ENCODE peak calls at places on chromosomes 5 and 9, in seven cellular contexts. V, Y, A, I, S, O and U are unnamed samples.

GRCh38 chr5:161676109-161676508 is 9.4 kb upstream of the GABRA6 start:
- DNase-seq in V (peak), Y (no peak), A (no peak), I (peak), S (peak), O (peak), U (peak)

GRCh38 chr9:132372177-132373095 is 17.6 kb upstream of the SETX start:
- DNase-seq in V (peak), Y (no peak), A (peak), I (peak), S (no peak), O (no peak), U (peak)

GRCh38 chr5:52043137-52043536 is 659.9 kb downstream of the ISL1 start:
- DNase-seq in V (no peak), Y (no peak), A (no peak), I (no peak), S (no peak), O (no peak), U (no peak)

GRCh38 chr5:155833282-155833681 is 493.7 kb upstream of the SGCD start:
- DNase-seq in V (no peak), Y (no peak), A (peak), I (no peak), S (peak), O (peak), U (no peak)

GRCh38 chr9:127838375-127839078 is 15.9 kb downstream of the ENG start:
- DNase-seq in V (peak), Y (no peak), A (peak), I (peak), S (no peak), O (no peak), U (no peak)

GRCh38 chr5:131223751-131224386 is 40.0 kb upstream of the CDC42SE2 start:
- DNase-seq in V (no peak), Y (no peak), A (no peak), I (no peak), S (no peak), O (no peak), U (no peak)

GRCh38 chr9:35835216-35835604 is 6.2 kb downstream of the TMEM8B start:
- DNase-seq in V (no peak), Y (no peak), A (peak), I (peak), S (peak), O (peak), U (no peak)

GRCh38 chr5:38765461-38765861 is 80.4 kb upstream of the OSMR start:
- DNase-seq in V (no peak), Y (no peak), A (no peak), I (no peak), S (no peak), O (no peak), U (no peak)

GRCh38 chr5:113047234-113047633 is 70.6 kb downstream of the DCP2 start:
- DNase-seq in V (peak), Y (peak), A (peak), I (peak), S (no peak), O (no peak), U (no peak)

GRCh38 chr9:129258823-129259301 is 80.8 kb upstream of the IER5L start:
- DNase-seq in V (no peak), Y (no peak), A (no peak), I (no peak), S (no peak), O (no peak), U (peak)
- TF ChIP-seq EZH2 in V (no peak), Y (no peak), A (no peak), I (no peak), S (no peak), O (no peak), U (no peak)

GRCh38 chr5:66807743-66808142 is 211.6 kb downstream of the MAST4 start:
- DNase-seq in V (peak), Y (peak), A (peak), I (peak), S (peak), O (peak), U (no peak)
- TF ChIP-seq EZH2phosphoT487 in V (no peak), Y (no peak), A (no peak), I (no peak), S (no peak), O (no peak), U (no peak)

DNA sequence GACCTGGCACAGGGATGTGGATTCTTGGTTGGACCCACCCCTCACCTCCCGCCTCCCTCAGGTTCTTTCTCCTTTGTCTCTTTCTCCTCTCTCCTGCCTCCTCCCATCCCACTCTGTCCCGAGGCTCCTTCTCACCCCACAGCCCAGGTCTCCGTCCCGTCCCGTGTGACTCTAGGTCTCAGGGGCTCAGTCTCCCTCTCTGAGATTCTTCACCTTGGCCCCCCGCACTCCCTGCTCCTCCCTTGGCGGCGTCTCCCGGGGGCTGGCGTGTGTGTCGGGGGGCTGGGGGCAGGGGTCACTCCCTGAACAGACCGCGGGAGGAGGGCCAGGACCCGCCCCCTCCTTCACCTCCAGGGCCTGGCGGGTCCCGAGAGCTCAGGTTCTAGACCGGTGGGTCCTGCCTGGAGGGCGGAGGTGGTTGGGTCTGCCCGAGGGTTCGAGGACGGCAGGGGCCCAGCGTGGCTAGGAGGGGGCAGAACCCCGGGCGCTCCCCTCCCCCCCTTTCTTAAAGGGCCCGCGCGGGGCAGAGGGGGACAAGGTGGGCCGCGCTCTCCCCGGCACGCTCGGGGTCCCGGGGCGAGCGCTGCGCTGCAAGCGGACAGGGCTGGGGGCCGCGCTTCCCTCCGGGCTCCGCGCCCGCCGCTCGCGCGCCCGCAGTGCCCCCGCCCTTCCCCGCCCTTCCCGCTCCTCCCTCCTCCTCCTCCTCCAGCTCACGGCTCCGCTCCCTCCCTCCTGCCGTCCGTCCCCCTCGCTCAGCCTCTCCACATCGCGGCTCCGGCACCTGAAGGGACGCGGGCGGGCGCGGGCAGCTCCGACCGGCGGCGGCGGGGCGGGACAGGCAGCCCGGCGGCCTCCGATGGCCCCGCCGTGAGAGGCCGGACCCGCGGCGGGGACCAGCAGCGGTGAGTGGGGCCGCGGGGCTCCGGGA is at the start of gene PSD2:
- DNase-seq in V (peak), Y (no peak), A (peak), I (no peak), S (peak), O (peak), U (peak)
- TF ChIP-seq EZH2 in V (peak), Y (no peak), A (no peak), I (peak), S (no peak), O (peak), U (peak)

GRCh38 chr9:14031015-14031414 is 282.9 kb downstream of the NFIB start:
- DNase-seq in V (peak), Y (no peak), A (peak), I (no peak), S (peak), O (peak), U (no peak)

GRCh38 chr9:14029811-14030210 is 284.1 kb downstream of the NFIB start:
- DNase-seq in V (no peak), Y (no peak), A (peak), I (no peak), S (no peak), O (no peak), U (no peak)

GRCh38 chr9:14031761-14032279 is 282.1 kb downstream of the NFIB start:
- DNase-seq in V (no peak), Y (no peak), A (no peak), I (no peak), S (no peak), O (no peak), U (no peak)

GRCh38 chr9:14030350-14030823 is 283.6 kb downstream of the NFIB start:
- DNase-seq in V (peak), Y (no peak), A (peak), I (peak), S (no peak), O (no peak), U (no peak)

GRCh38 chr9:14033067-14033466 is 280.9 kb downstream of the NFIB start:
- DNase-seq in V (no peak), Y (no peak), A (no peak), I (no peak), S (no peak), O (no peak), U (no peak)
- TF ChIP-seq EZH2phosphoT487 in V (no peak), Y (no peak), A (no peak), I (no peak), S (no peak), O (no peak), U (no peak)

GRCh38 chr5:3542158-3542557 is 53.5 kb upstream of the IRX1 start:
- DNase-seq in V (no peak), Y (no peak), A (no peak), I (peak), S (no peak), O (no peak), U (no peak)

GRCh38 chr5:3542769-3543168 is 52.9 kb upstream of the IRX1 start:
- DNase-seq in V (no peak), Y (no peak), A (no peak), I (no peak), S (no peak), O (no peak), U (no peak)

GRCh38 chr5:3537942-3538341 is 57.7 kb upstream of the IRX1 start:
- DNase-seq in V (no peak), Y (no peak), A (no peak), I (no peak), S (no peak), O (no peak), U (no peak)

GRCh38 chr5:3535414-3536211 is 60.0 kb upstream of the IRX1 start:
- DNase-seq in V (no peak), Y (no peak), A (no peak), I (no peak), S (no peak), O (no peak), U (no peak)

GRCh38 chr5:3538886-3539285 is 56.7 kb upstream of the IRX1 start:
- DNase-seq in V (no peak), Y (no peak), A (no peak), I (no peak), S (no peak), O (no peak), U (no peak)
- TF ChIP-seq EZH2 in V (no peak), Y (no peak), A (no peak), I (no peak), S (no peak), O (no peak), U (no peak)

GRCh38 chr5:67178085-67178484 is 18.5 kb downstream of the CD180 start:
- DNase-seq in V (no peak), Y (no peak), A (peak), I (peak), S (no peak), O (no peak), U (no peak)

GRCh38 chr5:67179695-67180302 is 16.8 kb downstream of the CD180 start:
- DNase-seq in V (no peak), Y (no peak), A (no peak), I (no peak), S (no peak), O (no peak), U (no peak)

GRCh38 chr5:67183859-67184258 is 12.7 kb downstream of the CD180 start:
- DNase-seq in V (no peak), Y (no peak), A (no peak), I (no peak), S (no peak), O (no peak), U (no peak)

GRCh38 chr5:67181648-67182218 is 14.9 kb downstream of the CD180 start:
- DNase-seq in V (no peak), Y (no peak), A (no peak), I (no peak), S (peak), O (peak), U (no peak)

GRCh38 chr5:67182406-67182805 is 14.2 kb downstream of the CD180 start:
- DNase-seq in V (peak), Y (no peak), A (peak), I (no peak), S (peak), O (peak), U (no peak)
- TF ChIP-seq EZH2phosphoT487 in V (no peak), Y (no peak), A (no peak), I (no peak), S (no peak), O (no peak), U (no peak)

DNA sequence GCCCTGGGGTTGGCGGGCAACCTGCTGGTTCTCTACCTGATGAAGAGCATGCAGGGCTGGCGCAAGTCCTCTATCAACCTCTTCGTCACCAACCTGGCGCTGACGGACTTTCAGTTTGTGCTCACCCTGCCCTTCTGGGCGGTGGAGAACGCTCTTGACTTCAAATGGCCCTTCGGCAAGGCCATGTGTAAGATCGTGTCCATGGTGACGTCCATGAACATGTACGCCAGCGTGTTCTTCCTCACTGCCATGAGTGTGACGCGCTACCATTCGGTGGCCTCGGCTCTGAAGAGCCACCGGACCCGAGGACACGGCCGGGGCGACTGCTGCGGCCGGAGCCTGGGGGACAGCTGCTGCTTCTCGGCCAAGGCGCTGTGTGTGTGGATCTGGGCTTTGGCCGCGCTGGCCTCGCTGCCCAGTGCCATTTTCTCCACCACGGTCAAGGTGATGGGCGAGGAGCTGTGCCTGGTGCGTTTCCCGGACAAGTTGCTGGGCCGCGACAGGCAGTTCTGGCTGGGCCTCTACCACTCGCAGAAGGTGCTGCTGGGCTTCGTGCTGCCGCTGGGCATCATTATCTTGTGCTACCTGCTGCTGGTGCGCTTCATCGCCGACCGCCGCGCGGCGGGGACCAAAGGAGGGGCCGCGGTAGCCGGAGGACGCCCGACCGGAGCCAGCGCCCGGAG is 972 bp downstream of the RXFP3 start:
- DNase-seq in V (no peak), Y (no peak), A (no peak), I (no peak), S (no peak), O (no peak), U (no peak)
- TF ChIP-seq EZH2 in V (no peak), Y (no peak), A (peak), I (no peak), S (no peak), O (no peak), U (no peak)

GRCh38 chr5:173481821-173482220 is 134.6 kb downstream of the BOD1 start:
- DNase-seq in V (no peak), Y (no peak), A (no peak), I (no peak), S (no peak), O (no peak), U (no peak)

GRCh38 chr5:173483160-173483559 is 133.3 kb downstream of the BOD1 start:
- DNase-seq in V (no peak), Y (no peak), A (no peak), I (no peak), S (no peak), O (no peak), U (no peak)

GRCh38 chr5:173480896-173481295 is 135.6 kb downstream of the BOD1 start:
- DNase-seq in V (no peak), Y (no peak), A (no peak), I (peak), S (no peak), O (no peak), U (no peak)

GRCh38 chr5:173477320-173478055 is 139.0 kb downstream of the BOD1 start:
- DNase-seq in V (peak), Y (no peak), A (peak), I (no peak), S (no peak), O (no peak), U (no peak)

GRCh38 chr5:173479711-173480110 is 136.7 kb downstream of the BOD1 start:
- DNase-seq in V (no peak), Y (no peak), A (no peak), I (no peak), S (no peak), O (no peak), U (no peak)
- TF ChIP-seq EZH2phosphoT487 in V (no peak), Y (no peak), A (no peak), I (no peak), S (no peak), O (no peak), U (no peak)